ENCODE peak calls at places on chromosomes 1 and 21, in five cellular contexts. One of them, this sample, is unnamed.
A peak's percentile ranks its signal among the peaks of the same experiment; 100 is the strongest.

GRCh38 chr1:28789412-28789811 is 22.6 kb upstream of the OPRD1 start:
- DNase-seq in esophagus muscularis mucosa: no peak
- DNase-seq in HepG2: no peak
- DNase-seq in K562: no peak
- DNase-seq in suprapubic skin: no peak
- DNase-seq in this sample: no peak

GRCh38 chr1:118185083-118185899 is at the start of gene SPAG17:
- DNase-seq in esophagus muscularis mucosa: no peak
- DNase-seq in suprapubic skin: peak; percentile 68
- DNase-seq in HepG2: no peak
- DNase-seq in K562: peak; percentile 93
- DNase-seq in this sample: peak; percentile 76

GRCh38 chr1:39272027-39272790 is 67.7 kb downstream of the MACF1 start:
- DNase-seq in HepG2: peak; percentile 30
- DNase-seq in K562: peak; percentile 58
- DNase-seq in esophagus muscularis mucosa: no peak
- DNase-seq in suprapubic skin: no peak
- DNase-seq in this sample: no peak

GRCh38 chr21:37827878-37828277 is 88.4 kb downstream of the KCNJ6 start:
- DNase-seq in HepG2: no peak
- DNase-seq in K562: no peak
- DNase-seq in suprapubic skin: no peak
- DNase-seq in esophagus muscularis mucosa: no peak
- DNase-seq in this sample: no peak

GRCh38 chr1:85307987-85308836 is 31.8 kb upstream of the BCL10 start:
- DNase-seq in esophagus muscularis mucosa: peak; percentile 95
- DNase-seq in suprapubic skin: peak; percentile 92
- DNase-seq in HepG2: peak; percentile 70
- DNase-seq in K562: peak; percentile 83
- DNase-seq in this sample: peak; percentile 86

GRCh38 chr1:234699795-234700665 is 90.1 kb upstream of the IRF2BP2 start:
- DNase-seq in HepG2: no peak
- DNase-seq in esophagus muscularis mucosa: no peak
- DNase-seq in K562: peak; percentile 79
- DNase-seq in suprapubic skin: peak; percentile 72
- DNase-seq in this sample: no peak

GRCh38 chr1:65265296-65266271 is 43.8 kb upstream of the DNAJC6 start:
- DNase-seq in suprapubic skin: no peak
- DNase-seq in K562: no peak
- DNase-seq in HepG2: peak; percentile 57
- DNase-seq in esophagus muscularis mucosa: peak; percentile 83
- DNase-seq in this sample: peak; percentile 87

GRCh38 chr1:32303997-32304622 is 12.2 kb downstream of the HDAC1 start:
- DNase-seq in HepG2: no peak
- DNase-seq in K562: no peak
- DNase-seq in esophagus muscularis mucosa: no peak
- DNase-seq in suprapubic skin: no peak
- DNase-seq in this sample: no peak

GRCh38 chr1:180953291-180953747 is 40.6 kb downstream of the KIAA1614 start:
- DNase-seq in K562: no peak
- DNase-seq in suprapubic skin: no peak
- DNase-seq in HepG2: no peak
- DNase-seq in esophagus muscularis mucosa: no peak
- DNase-seq in this sample: peak; percentile 53

GRCh38 chr1:169624887-169625286 is 5.0 kb downstream of the SELP start:
- DNase-seq in suprapubic skin: no peak
- DNase-seq in HepG2: no peak
- DNase-seq in K562: no peak
- DNase-seq in esophagus muscularis mucosa: peak; percentile 85
- DNase-seq in this sample: no peak

GRCh38 chr1:230160957-230161771 is 94.1 kb downstream of the GALNT2 start:
- DNase-seq in esophagus muscularis mucosa: no peak
- DNase-seq in K562: peak; percentile 81
- DNase-seq in suprapubic skin: no peak
- DNase-seq in HepG2: peak; percentile 51
- DNase-seq in this sample: no peak

GRCh38 chr1:169163059-169163458 is 56.6 kb downstream of the ATP1B1 start:
- DNase-seq in suprapubic skin: no peak
- DNase-seq in esophagus muscularis mucosa: no peak
- DNase-seq in K562: no peak
- DNase-seq in HepG2: no peak
- DNase-seq in this sample: no peak

GRCh38 chr1:203117611-203118575 is 9.6 kb upstream of the ADORA1 start:
- DNase-seq in K562: peak; percentile 78
- DNase-seq in HepG2: peak; percentile 30
- DNase-seq in suprapubic skin: no peak
- DNase-seq in esophagus muscularis mucosa: peak; percentile 92
- DNase-seq in this sample: peak; percentile 69

GRCh38 chr21:40331182-40331581 is 463.9 kb downstream of the PCP4 start:
- DNase-seq in HepG2: no peak
- DNase-seq in suprapubic skin: no peak
- DNase-seq in K562: no peak
- DNase-seq in esophagus muscularis mucosa: no peak
- DNase-seq in this sample: no peak

GRCh38 chr1:228397966-228398365 is 8.7 kb downstream of the TRIM11 start:
- DNase-seq in K562: no peak
- DNase-seq in suprapubic skin: peak; percentile 17
- DNase-seq in esophagus muscularis mucosa: no peak
- DNase-seq in HepG2: no peak
- DNase-seq in this sample: no peak

GRCh38 chr1:165717918-165718515 is 19.7 kb upstream of the ALDH9A1 start:
- DNase-seq in K562: peak; percentile 77
- DNase-seq in suprapubic skin: no peak
- DNase-seq in esophagus muscularis mucosa: no peak
- DNase-seq in HepG2: peak; percentile 69
- DNase-seq in this sample: no peak

GRCh38 chr1:19765623-19766022 is 34.1 kb downstream of the TMCO4 start:
- DNase-seq in HepG2: no peak
- DNase-seq in suprapubic skin: no peak
- DNase-seq in K562: peak; percentile 30
- DNase-seq in esophagus muscularis mucosa: no peak
- DNase-seq in this sample: no peak

GRCh38 chr1:158323866-158324265 is 7.5 kb downstream of the CD1B start:
- DNase-seq in esophagus muscularis mucosa: no peak
- DNase-seq in K562: no peak
- DNase-seq in HepG2: no peak
- DNase-seq in suprapubic skin: no peak
- DNase-seq in this sample: no peak

GRCh38 chr1:225137981-225138380 is 208.5 kb downstream of the DNAH14 start:
- DNase-seq in suprapubic skin: no peak
- DNase-seq in esophagus muscularis mucosa: no peak
- DNase-seq in HepG2: no peak
- DNase-seq in K562: no peak
- DNase-seq in this sample: no peak

GRCh38 chr1:97499667-97500066 is 421.2 kb downstream of the DPYD start:
- DNase-seq in HepG2: no peak
- DNase-seq in esophagus muscularis mucosa: no peak
- DNase-seq in K562: no peak
- DNase-seq in suprapubic skin: no peak
- DNase-seq in this sample: no peak
- TF ChIP-seq POLR2AphosphoS5 in HepG2: no peak
- TF ChIP-seq POLR2AphosphoS5 in esophagus muscularis mucosa: no peak
- TF ChIP-seq POLR2AphosphoS5 in K562: no peak
- TF ChIP-seq POLR2AphosphoS5 in suprapubic skin: no peak
- TF ChIP-seq POLR2AphosphoS5 in this sample: no peak

GRCh38 chr1:3481836-3482589 is 27.5 kb downstream of the ARHGEF16 start:
- DNase-seq in suprapubic skin: no peak
- DNase-seq in K562: peak; percentile 24
- DNase-seq in esophagus muscularis mucosa: no peak
- DNase-seq in HepG2: no peak
- DNase-seq in this sample: peak; percentile 82

GRCh38 chr1:3482590-3482899 is 28.1 kb downstream of the ARHGEF16 start:
- DNase-seq in esophagus muscularis mucosa: no peak
- DNase-seq in K562: no peak
- DNase-seq in suprapubic skin: no peak
- DNase-seq in HepG2: no peak
- DNase-seq in this sample: peak; percentile 79

GRCh38 chr1:3480369-3480719 is 25.9 kb downstream of the ARHGEF16 start:
- DNase-seq in HepG2: peak; percentile 30
- DNase-seq in esophagus muscularis mucosa: no peak
- DNase-seq in suprapubic skin: no peak
- DNase-seq in K562: no peak
- DNase-seq in this sample: no peak

GRCh38 chr1:3479511-3480368 is 25.3 kb downstream of the ARHGEF16 start:
- DNase-seq in esophagus muscularis mucosa: no peak
- DNase-seq in HepG2: no peak
- DNase-seq in K562: no peak
- DNase-seq in suprapubic skin: no peak
- DNase-seq in this sample: peak; percentile 85

DNA sequence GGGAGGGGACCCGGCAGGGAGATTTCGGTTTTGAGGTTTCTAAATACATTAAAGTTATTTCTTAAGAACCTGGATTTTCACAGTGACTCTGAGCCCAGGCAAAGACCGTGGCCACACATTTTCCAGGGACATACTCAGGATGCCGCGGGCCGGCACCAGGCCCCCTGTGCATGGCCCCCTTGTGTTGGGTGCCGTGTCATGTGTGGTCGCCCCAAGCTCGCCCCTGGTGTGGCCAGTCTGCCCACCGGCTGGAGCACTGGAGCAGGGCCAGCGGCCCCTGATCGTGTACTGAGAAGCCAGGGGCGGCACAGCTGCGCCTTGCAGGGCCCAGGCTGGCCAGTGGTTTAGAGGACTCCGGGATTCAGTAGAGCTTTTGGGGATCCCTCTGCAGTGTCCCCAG is 26.6 kb downstream of the ARHGEF16 start:
- DNase-seq in suprapubic skin: no peak
- DNase-seq in esophagus muscularis mucosa: no peak
- DNase-seq in HepG2: no peak
- DNase-seq in K562: no peak
- DNase-seq in this sample: no peak
- H3K27ac ChIP-seq in suprapubic skin: no peak overlapping the region
- H3K27ac ChIP-seq in esophagus muscularis mucosa: no peak overlapping the region
- H3K27ac ChIP-seq in HepG2: no peak overlapping the region
- H3K27ac ChIP-seq in K562: no peak overlapping the region
- H3K27ac ChIP-seq in this sample: no peak overlapping the region

GRCh38 chr1:22319608-22320007 is 132.0 kb upstream of the ZBTB40 start:
- DNase-seq in suprapubic skin: no peak
- DNase-seq in K562: no peak
- DNase-seq in HepG2: no peak
- DNase-seq in esophagus muscularis mucosa: no peak
- DNase-seq in this sample: no peak
- TF ChIP-seq EP300 in suprapubic skin: no peak
- TF ChIP-seq EP300 in K562: no peak
- TF ChIP-seq EP300 in HepG2: no peak
- TF ChIP-seq EP300 in esophagus muscularis mucosa: no peak
- TF ChIP-seq EP300 in this sample: no peak

GRCh38 chr1:21907737-21908136 is 29.4 kb downstream of the HSPG2 start:
- DNase-seq in esophagus muscularis mucosa: no peak
- DNase-seq in suprapubic skin: no peak
- DNase-seq in HepG2: no peak
- DNase-seq in K562: no peak
- DNase-seq in this sample: no peak

GRCh38 chr1:21904725-21905520 is 32.2 kb downstream of the HSPG2 start:
- DNase-seq in suprapubic skin: peak; percentile 86
- DNase-seq in HepG2: no peak
- DNase-seq in esophagus muscularis mucosa: no peak
- DNase-seq in K562: peak; percentile 100
- DNase-seq in this sample: peak; percentile 73

GRCh38 chr1:21907079-21907418 is 30.1 kb downstream of the HSPG2 start:
- DNase-seq in suprapubic skin: no peak
- DNase-seq in esophagus muscularis mucosa: no peak
- DNase-seq in HepG2: no peak
- DNase-seq in K562: no peak
- DNase-seq in this sample: no peak

GRCh38 chr1:21904475-21904724 is 32.7 kb downstream of the HSPG2 start:
- DNase-seq in esophagus muscularis mucosa: no peak
- DNase-seq in K562: no peak
- DNase-seq in HepG2: no peak
- DNase-seq in suprapubic skin: no peak
- DNase-seq in this sample: no peak

GRCh38 chr1:21906173-21907078 is 30.7 kb downstream of the HSPG2 start:
- DNase-seq in suprapubic skin: peak; percentile 94
- DNase-seq in esophagus muscularis mucosa: peak; percentile 96
- DNase-seq in K562: peak; percentile 97
- DNase-seq in HepG2: no peak
- DNase-seq in this sample: peak; percentile 49
- TF ChIP-seq POLR2AphosphoS5 in suprapubic skin: no peak
- TF ChIP-seq POLR2AphosphoS5 in esophagus muscularis mucosa: peak; percentile 78
- TF ChIP-seq POLR2AphosphoS5 in K562: peak; percentile 74
- TF ChIP-seq POLR2AphosphoS5 in HepG2: no peak
- TF ChIP-seq POLR2AphosphoS5 in this sample: peak; percentile 41

GRCh38 chr1:207058252-207058651 is 5.2 kb downstream of the PFKFB2 start:
- DNase-seq in suprapubic skin: no peak
- DNase-seq in K562: no peak
- DNase-seq in HepG2: no peak
- DNase-seq in esophagus muscularis mucosa: no peak
- DNase-seq in this sample: no peak
- H3K27ac ChIP-seq in suprapubic skin: no peak overlapping the region
- H3K27ac ChIP-seq in K562: no peak overlapping the region
- H3K27ac ChIP-seq in HepG2: no peak overlapping the region
- H3K27ac ChIP-seq in esophagus muscularis mucosa: no peak overlapping the region
- H3K27ac ChIP-seq in this sample: peak overlapping the region; percentile 13

GRCh38 chr21:44801468-44802395 is at the start of gene UBE2G2:
- DNase-seq in esophagus muscularis mucosa: peak; percentile 94
- DNase-seq in HepG2: peak; percentile 59
- DNase-seq in suprapubic skin: peak; percentile 86
- DNase-seq in K562: peak; percentile 94
- DNase-seq in this sample: peak; percentile 99
- TF ChIP-seq EP300 in esophagus muscularis mucosa: no peak
- TF ChIP-seq EP300 in HepG2: no peak
- TF ChIP-seq EP300 in suprapubic skin: no peak
- TF ChIP-seq EP300 in K562: no peak
- TF ChIP-seq EP300 in this sample: no peak

This sample was measured in upper lobe of left lung.